ENCODE peak calls at places on chromosomes 13 and 19, in seven cellular contexts. V is activated CD8-positive, alpha-beta memory T cell treated with anti-CD3 and anti-CD28 coated beads for 1 hour; F is activated CD4-positive, alpha-beta T cell treated with anti-CD3 and anti-CD28 coated beads, Interleukin-2, amount 50 U/mL, for 48 hours; N is tibial nerve; T is type B pancreatic cell; L is activated naive CD4-positive, alpha-beta T cell treated with anti-CD3 and anti-CD28 coated beads, Interleukin-2, amount 10 ng/mL, durations not matched to agents 7 days and 5 days; Y is BJ. R is an unnamed sample.

GRCh38 chr13:106205871-106206270 is 329.6 kb downstream of the EFNB2 start:
- DNase-seq in V (no peak), F (no peak), N (no peak), T (no peak), L (no peak), Y (no peak), R (no peak)

GRCh38 chr19:518292-519231 is 11.3 kb downstream of the TPGS1 start:
- DNase-seq in V (peak), F (peak), N (no peak), T (peak), L (peak), Y (no peak), R (no peak)

GRCh38 chr13:112324121-112324520 is 52.0 kb upstream of the SPACA7 start:
- DNase-seq in V (no peak), F (no peak), N (no peak), T (no peak), L (no peak), Y (no peak), R (no peak)

GRCh38 chr19:37304190-37304883 is 66.6 kb upstream of the ZNF527 start:
- DNase-seq in V (no peak), F (no peak), N (no peak), T (no peak), L (no peak), Y (no peak), R (no peak)

GRCh38 chr13:45447050-45447661 is 17.6 kb upstream of the COG3 start:
- DNase-seq in V (no peak), F (no peak), N (no peak), T (no peak), L (no peak), Y (no peak), R (no peak)

GRCh38 chr13:64640002-64640401 is 2590.1 kb downstream of the PCDH9 start:
- DNase-seq in V (no peak), F (no peak), N (no peak), T (no peak), L (no peak), Y (no peak), R (no peak)

GRCh38 chr13:76764429-76764828 is 121.8 kb downstream of the KCTD12 start:
- DNase-seq in V (no peak), F (no peak), N (peak), T (no peak), L (no peak), Y (no peak), R (no peak)

GRCh38 chr19:17953869-17954268 is 13.0 kb upstream of the KCNN1 start:
- DNase-seq in V (no peak), F (no peak), N (no peak), T (no peak), L (no peak), Y (no peak), R (no peak)

GRCh38 chr19:16897572-16898056 is 8.8 kb downstream of the F2RL3 start:
- DNase-seq in V (no peak), F (no peak), N (no peak), T (no peak), L (no peak), Y (no peak), R (no peak)

GRCh38 chr19:39411832-39412099 is 703 bp upstream of the PLEKHG2 start:
- DNase-seq in V (peak), F (peak), N (peak), T (peak), L (peak), Y (no peak), R (peak)

GRCh38 chr19:49338691-49339363 is 3.6 kb downstream of the CD37 start:
- DNase-seq in V (no peak), F (no peak), N (no peak), T (peak), L (no peak), Y (no peak), R (peak)

GRCh38 chr19:1085676-1086442 is 9.3 kb downstream of the POLR2E start:
- DNase-seq in V (no peak), F (no peak), N (no peak), T (no peak), L (no peak), Y (no peak), R (no peak)

GRCh38 chr19:40241809-40242384 is 15.4 kb upstream of the CCNP start:
- DNase-seq in V (no peak), F (no peak), N (peak), T (no peak), L (no peak), Y (no peak), R (no peak)

GRCh38 chr19:38713227-38713649 is 31.0 kb downstream of the CAPN12 start:
- DNase-seq in V (no peak), F (no peak), N (peak), T (no peak), L (no peak), Y (no peak), R (no peak)

GRCh38 chr13:110216403-110217041 is 90.4 kb downstream of the COL4A1 start:
- DNase-seq in V (no peak), F (no peak), N (no peak), T (no peak), L (no peak), Y (no peak), R (no peak)

R was measured in breast epithelium.